ENCODE peak calls at places on chromosomes 7 and 10, in seven cellular contexts. F is naive thymus-derived CD4-positive, alpha-beta T cell; Z is A549; Q is fibroblast of lung; J is left ventricle myocardium inferior; A is lung; L is esophagus muscularis mucosa. Y is an unnamed sample.

GRCh38 chr7:116727432-116728009 is 55.5 kb downstream of the MET start:
- DNase-seq in Q (peak; percentile 53), A (no peak), J (no peak), L (no peak), F (no peak), Z (no peak), Y (no peak)

GRCh38 chr7:13179011-13179574 is 491.7 kb downstream of the ARL4A start:
- DNase-seq in Z (peak; percentile 18), Q (no peak), A (no peak), L (no peak), F (no peak), J (no peak), Y (no peak)

GRCh38 chr10:71569775-71570588 is 149.6 kb downstream of the C10orf105 start:
- DNase-seq in L (peak; percentile 94), Q (peak; percentile 21), F (peak; percentile 64), A (peak; percentile 79), J (peak; percentile 66), Z (peak; percentile 56), Y (peak; percentile 79)

GRCh38 chr10:97726636-97727178 is 10.2 kb upstream of the ZFYVE27 start:
- DNase-seq in Z (peak; percentile 38), Q (peak; percentile 84), A (no peak), J (no peak), F (no peak), L (no peak), Y (peak; percentile 64)

GRCh38 chr10:101036726-101037125 is 5.7 kb downstream of the SFXN3 start:
- DNase-seq in Z (no peak), Q (no peak), J (no peak), F (no peak), L (no peak), A (no peak), Y (no peak)

GRCh38 chr7:148754912-148755311 is 56.2 kb downstream of the CUL1 start:
- DNase-seq in F (no peak), J (no peak), Q (no peak), Z (no peak), L (no peak), A (no peak), Y (no peak)

GRCh38 chr7:131123991-131124629 is 203.6 kb upstream of the MKLN1 start:
- DNase-seq in A (no peak), L (no peak), Z (no peak), F (no peak), Q (no peak), J (no peak), Y (no peak)

GRCh38 chr7:68176974-68177373 is 1180.3 kb downstream of the TYW1 start:
- DNase-seq in F (no peak), Q (peak; percentile 74), Z (peak; percentile 84), L (no peak), J (peak; percentile 15), A (peak; percentile 41), Y (peak; percentile 86)

GRCh38 chr10:75593690-75594556 is 162.5 kb downstream of the LRMDA start:
- DNase-seq in L (no peak), J (no peak), A (no peak), F (no peak), Q (no peak), Z (no peak), Y (no peak)

GRCh38 chr7:158023563-158024350 is 563.9 kb downstream of the PTPRN2 start:
- DNase-seq in Q (no peak), A (no peak), J (no peak), L (no peak), Z (no peak), F (no peak), Y (no peak)

GRCh38 chr7:72219500-72219899 is 192.6 kb downstream of the CALN1 start:
- DNase-seq in A (no peak), F (no peak), Q (no peak), L (no peak), J (no peak), Z (no peak), Y (no peak)

GRCh38 chr10:24951201-24952145 is 933 bp downstream of the PRTFDC1 start:
- DNase-seq in F (peak; percentile 2), L (peak; percentile 91), Q (peak; percentile 34), Z (peak; percentile 46), J (no peak), A (no peak), Y (peak; percentile 38)

GRCh38 chr7:7099584-7100014 is 82.7 kb upstream of the C1GALT1 start:
- DNase-seq in A (peak; percentile 84), Q (peak; percentile 93), F (no peak), L (no peak), Z (peak; percentile 79), J (peak; percentile 65), Y (peak; percentile 92)

GRCh38 chr7:51356849-51357516 is 40.4 kb upstream of the COBL start:
- DNase-seq in Z (no peak), F (no peak), J (no peak), Q (no peak), L (no peak), A (no peak), Y (peak; percentile 20)

GRCh38 chr7:55134786-55135185 is 116.0 kb downstream of the EGFR start:
- DNase-seq in Z (no peak), A (peak; percentile 18), Q (no peak), J (no peak), L (no peak), F (no peak), Y (no peak)

GRCh38 chr10:132904814-132905649 is 37.3 kb downstream of the CFAP46 start:
- DNase-seq in L (no peak), F (no peak), A (no peak), J (no peak), Z (no peak), Q (peak; percentile 6), Y (no peak)

GRCh38 chr7:90401989-90402388 is 1.3 kb upstream of the CLDN12 start:
- DNase-seq in A (no peak), Z (no peak), J (no peak), Q (peak; percentile 7), L (no peak), F (no peak), Y (no peak)

GRCh38 chr7:137074386-137075030 is 206.1 kb downstream of the CHRM2 start:
- DNase-seq in Z (no peak), Q (peak; percentile 83), F (no peak), J (no peak), A (no peak), L (no peak), Y (no peak)

GRCh38 chr7:85972504-85973141 is 671.1 kb upstream of the GRM3 start:
- DNase-seq in L (no peak), Z (no peak), Q (no peak), J (no peak), F (no peak), A (no peak), Y (no peak)
- H3K27ac ChIP-seq in L (no peak overlapping the region), Z (no peak overlapping the region), Q (no peak overlapping the region), J (no peak overlapping the region), F (no peak overlapping the region), A (no peak overlapping the region), Y (no peak overlapping the region)

GRCh38 chr7:26155531-26156375 is 3.8 kb downstream of the NFE2L3 start:
- DNase-seq in Z (no peak), F (no peak), Q (peak; percentile 74), J (no peak), A (no peak), L (no peak), Y (no peak)
- H3K4me3 ChIP-seq in Z (no peak overlapping the region), F (no peak overlapping the region), Q (peak overlapping the region; percentile 51), J (peak overlapping the region; percentile 19), A (no peak overlapping the region), L (no peak overlapping the region), Y (no peak overlapping the region)

GRCh38 chr7:111026806-111027205 is 64.1 kb upstream of the LRRN3 start:
- DNase-seq in F (no peak), Z (no peak), J (no peak), L (no peak), Q (no peak), A (no peak), Y (no peak)

GRCh38 chr7:111027396-111027795 is 63.5 kb upstream of the LRRN3 start:
- DNase-seq in Z (no peak), A (no peak), Q (no peak), L (no peak), J (no peak), F (no peak), Y (no peak)

GRCh38 chr7:111030358-111030735 is 60.6 kb upstream of the LRRN3 start:
- DNase-seq in F (no peak), J (no peak), Q (peak; percentile 13), Z (no peak), A (no peak), L (no peak), Y (no peak)

GRCh38 chr7:111029574-111030357 is 61.2 kb upstream of the LRRN3 start:
- DNase-seq in Q (peak; percentile 64), J (no peak), Z (no peak), F (peak; percentile 59), L (no peak), A (peak; percentile 42), Y (peak; percentile 33)

DNA sequence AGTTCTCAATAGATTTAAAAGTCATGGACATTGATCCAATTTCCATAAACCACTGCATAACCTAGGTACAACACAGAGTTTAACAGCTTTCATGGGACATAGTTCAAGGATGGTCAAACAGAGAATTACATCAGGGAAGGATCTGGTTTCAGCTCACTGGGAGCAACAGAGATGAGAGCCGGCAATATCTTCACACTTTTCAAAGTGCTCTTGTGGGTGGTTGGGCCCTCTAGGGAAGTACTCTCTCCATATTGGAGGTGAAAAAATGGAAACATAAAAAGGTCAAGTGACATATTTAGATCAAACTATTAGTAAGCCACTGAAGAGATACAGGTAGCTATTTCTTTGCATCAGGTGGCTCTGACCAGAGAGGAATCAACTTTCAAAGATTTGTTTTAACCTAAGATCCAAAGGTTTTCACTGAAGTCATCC is 61.8 kb upstream of the LRRN3 start:
- DNase-seq in A (no peak), L (no peak), Z (no peak), J (no peak), F (no peak), Q (no peak), Y (no peak)
- H3K27ac ChIP-seq in A (no peak overlapping the region), L (no peak overlapping the region), Z (no peak overlapping the region), J (no peak overlapping the region), F (peak overlapping the region; percentile 33), Q (no peak overlapping the region), Y (peak overlapping the region; percentile 23)

GRCh38 chr7:26504417-26504816 is 212.8 kb downstream of the SNX10 start:
- DNase-seq in A (no peak), Q (no peak), L (no peak), Z (no peak), J (no peak), F (no peak), Y (no peak)
- H3K4me3 ChIP-seq in A (no peak overlapping the region), Q (no peak overlapping the region), L (no peak overlapping the region), Z (no peak overlapping the region), J (no peak overlapping the region), F (no peak overlapping the region), Y (no peak overlapping the region)

DNA sequence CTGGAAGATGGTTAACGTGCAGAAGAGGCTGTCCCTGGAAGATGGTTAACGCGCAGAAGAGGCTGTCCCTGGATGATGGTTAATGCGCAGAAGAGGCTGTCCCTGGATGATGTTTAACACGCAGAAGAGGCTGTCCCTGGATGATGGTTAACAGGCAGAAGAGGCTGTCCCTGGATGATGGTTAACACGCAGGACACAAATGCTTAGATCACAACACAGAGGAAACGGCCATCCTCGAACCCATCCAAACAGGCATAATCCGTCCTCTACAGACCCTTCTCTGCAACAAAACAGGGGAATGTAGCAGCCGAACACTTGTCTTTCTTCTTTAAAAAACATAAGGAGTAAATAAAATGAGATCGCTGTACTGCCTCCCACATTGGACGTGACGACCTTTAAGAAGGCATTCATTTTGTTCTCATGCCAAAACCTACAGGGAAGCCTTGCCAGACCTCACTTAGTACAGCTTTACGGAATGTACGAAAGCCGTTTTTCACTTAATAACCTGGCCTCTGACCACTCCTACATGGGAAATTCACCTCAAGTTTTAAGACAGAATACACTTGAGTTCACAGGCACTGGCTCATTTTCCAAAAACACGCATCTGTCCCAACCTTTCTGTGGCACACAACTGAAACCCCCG is 245.2 kb downstream of the ZMYND11 start:
- DNase-seq in F (no peak), L (no peak), A (no peak), Q (peak; percentile 89), Z (no peak), J (no peak), Y (no peak)
- H3K27ac ChIP-seq in F (no peak overlapping the region), L (no peak overlapping the region), A (no peak overlapping the region), Q (no peak overlapping the region), Z (no peak overlapping the region), J (no peak overlapping the region), Y (no peak overlapping the region)